ENCODE peak calls at places on chromosomes 4 and X, in eight cellular contexts. One of them, this sample, is unnamed.

GRCh38 chr4:82833696-82834313 is 35.2 kb upstream of the SCD5 start:
- DNase-seq in stomach: no peak
- DNase-seq in HCT116: no peak
- DNase-seq in H1: no peak
- DNase-seq in vagina: no peak
- DNase-seq in breast epithelium: no peak
- DNase-seq in suprapubic skin: no peak
- DNase-seq in SK-N-SH: no peak
- DNase-seq in this sample: peak; percentile 27

GRCh38 chr4:26736621-26737020 is 124.0 kb upstream of the STIM2 start:
- DNase-seq in H1: no peak
- DNase-seq in suprapubic skin: no peak
- DNase-seq in stomach: no peak
- DNase-seq in breast epithelium: no peak
- DNase-seq in SK-N-SH: no peak
- DNase-seq in vagina: no peak
- DNase-seq in HCT116: no peak
- DNase-seq in this sample: no peak

GRCh38 chrX:34655496-34656258 is 1.4 kb downstream of the TMEM47 start:
- DNase-seq in vagina: no peak
- DNase-seq in HCT116: no peak
- DNase-seq in breast epithelium: no peak
- DNase-seq in H1: no peak
- DNase-seq in stomach: no peak
- DNase-seq in SK-N-SH: no peak
- DNase-seq in suprapubic skin: no peak
- DNase-seq in this sample: no peak

GRCh38 chr4:8067945-8068894 is 90.4 kb downstream of the ABLIM2 start:
- DNase-seq in stomach: no peak
- DNase-seq in H1: no peak
- DNase-seq in breast epithelium: no peak
- DNase-seq in vagina: no peak
- DNase-seq in SK-N-SH: no peak
- DNase-seq in suprapubic skin: no peak
- DNase-seq in HCT116: no peak
- DNase-seq in this sample: no peak

GRCh38 chr4:7089211-7089964 is 21.5 kb upstream of the GRPEL1 start:
- DNase-seq in H1: no peak
- DNase-seq in vagina: no peak
- DNase-seq in stomach: no peak
- DNase-seq in suprapubic skin: no peak
- DNase-seq in breast epithelium: no peak
- DNase-seq in SK-N-SH: no peak
- DNase-seq in HCT116: no peak
- DNase-seq in this sample: no peak

GRCh38 chr4:124321370-124321769 is 391.2 kb downstream of the ANKRD50 start:
- DNase-seq in breast epithelium: no peak
- DNase-seq in SK-N-SH: no peak
- DNase-seq in stomach: no peak
- DNase-seq in vagina: no peak
- DNase-seq in HCT116: no peak
- DNase-seq in suprapubic skin: no peak
- DNase-seq in H1: no peak
- DNase-seq in this sample: no peak

GRCh38 chr4:15457401-15458201 is 12.1 kb upstream of the CC2D2A start:
- DNase-seq in vagina: no peak
- DNase-seq in HCT116: no peak
- DNase-seq in SK-N-SH: peak; percentile 32
- DNase-seq in breast epithelium: no peak
- DNase-seq in H1: no peak
- DNase-seq in stomach: no peak
- DNase-seq in suprapubic skin: no peak
- DNase-seq in this sample: no peak

GRCh38 chr4:107330915-107331314 is 294.8 kb upstream of the DKK2 start:
- DNase-seq in SK-N-SH: no peak
- DNase-seq in vagina: no peak
- DNase-seq in stomach: no peak
- DNase-seq in H1: no peak
- DNase-seq in suprapubic skin: no peak
- DNase-seq in breast epithelium: no peak
- DNase-seq in HCT116: no peak
- DNase-seq in this sample: no peak

GRCh38 chr4:123893746-123894095 is 497.1 kb downstream of the SPRY1 start:
- DNase-seq in HCT116: no peak
- DNase-seq in suprapubic skin: no peak
- DNase-seq in breast epithelium: no peak
- DNase-seq in SK-N-SH: no peak
- DNase-seq in stomach: no peak
- DNase-seq in H1: no peak
- DNase-seq in vagina: no peak
- DNase-seq in this sample: no peak

GRCh38 chrX:9619581-9619980 is 146.1 kb downstream of the GPR143 start:
- DNase-seq in HCT116: no peak
- DNase-seq in H1: no peak
- DNase-seq in suprapubic skin: no peak
- DNase-seq in vagina: no peak
- DNase-seq in breast epithelium: no peak
- DNase-seq in stomach: no peak
- DNase-seq in SK-N-SH: no peak
- DNase-seq in this sample: no peak

GRCh38 chr4:153060191-153060590 is 124.1 kb downstream of the FHDC1 start:
- DNase-seq in H1: no peak
- DNase-seq in vagina: no peak
- DNase-seq in stomach: no peak
- DNase-seq in SK-N-SH: no peak
- DNase-seq in breast epithelium: no peak
- DNase-seq in HCT116: no peak
- DNase-seq in suprapubic skin: no peak
- DNase-seq in this sample: no peak

GRCh38 chrX:8731579-8732395 is at the start of gene ANOS1:
- DNase-seq in breast epithelium: no peak
- DNase-seq in suprapubic skin: no peak
- DNase-seq in vagina: no peak
- DNase-seq in H1: no peak
- DNase-seq in stomach: peak; percentile 47
- DNase-seq in SK-N-SH: peak; percentile 58
- DNase-seq in HCT116: no peak
- DNase-seq in this sample: no peak

GRCh38 chr4:8410066-8410600 is 30.4 kb downstream of the ACOX3 start:
- DNase-seq in H1: no peak
- DNase-seq in vagina: no peak
- DNase-seq in stomach: no peak
- DNase-seq in suprapubic skin: no peak
- DNase-seq in breast epithelium: no peak
- DNase-seq in HCT116: no peak
- DNase-seq in SK-N-SH: no peak
- DNase-seq in this sample: no peak

GRCh38 chr4:168877779-168878491 is 132.1 kb downstream of the CBR4 start:
- DNase-seq in HCT116: no peak
- DNase-seq in vagina: no peak
- DNase-seq in H1: no peak
- DNase-seq in suprapubic skin: no peak
- DNase-seq in stomach: no peak
- DNase-seq in breast epithelium: no peak
- DNase-seq in SK-N-SH: peak; percentile 63
- DNase-seq in this sample: no peak

GRCh38 chr4:183721207-183722081 is 62.4 kb downstream of the TRAPPC11 start:
- DNase-seq in HCT116: no peak
- DNase-seq in suprapubic skin: no peak
- DNase-seq in H1: peak; percentile 10
- DNase-seq in breast epithelium: no peak
- DNase-seq in stomach: peak; percentile 79
- DNase-seq in SK-N-SH: peak; percentile 74
- DNase-seq in vagina: no peak
- DNase-seq in this sample: peak; percentile 83

GRCh38 chrX:107725761-107726555 is 49.6 kb downstream of the TSC22D3 start:
- DNase-seq in H1: no peak
- DNase-seq in suprapubic skin: no peak
- DNase-seq in SK-N-SH: no peak
- DNase-seq in stomach: no peak
- DNase-seq in vagina: no peak
- DNase-seq in breast epithelium: no peak
- DNase-seq in HCT116: no peak
- DNase-seq in this sample: no peak

GRCh38 chr4:151022586-151022985 is 7.5 kb upstream of the LRBA start:
- DNase-seq in SK-N-SH: no peak
- DNase-seq in breast epithelium: no peak
- DNase-seq in vagina: no peak
- DNase-seq in suprapubic skin: no peak
- DNase-seq in stomach: no peak
- DNase-seq in H1: no peak
- DNase-seq in HCT116: no peak
- DNase-seq in this sample: no peak

GRCh38 chrX:41273638-41274037 is 60.3 kb upstream of the DDX3X start:
- DNase-seq in vagina: no peak
- DNase-seq in H1: no peak
- DNase-seq in SK-N-SH: no peak
- DNase-seq in breast epithelium: no peak
- DNase-seq in stomach: no peak
- DNase-seq in HCT116: no peak
- DNase-seq in suprapubic skin: no peak
- DNase-seq in this sample: no peak

GRCh38 chr4:48944252-48944651 is 37.7 kb upstream of the OCIAD2 start:
- DNase-seq in stomach: peak; percentile 59
- DNase-seq in vagina: no peak
- DNase-seq in suprapubic skin: no peak
- DNase-seq in breast epithelium: no peak
- DNase-seq in HCT116: peak; percentile 83
- DNase-seq in H1: no peak
- DNase-seq in SK-N-SH: no peak
- DNase-seq in this sample: peak; percentile 33

GRCh38 chr4:48943387-48943786 is 36.8 kb upstream of the OCIAD2 start:
- DNase-seq in vagina: no peak
- DNase-seq in suprapubic skin: no peak
- DNase-seq in stomach: no peak
- DNase-seq in HCT116: peak; percentile 57
- DNase-seq in breast epithelium: no peak
- DNase-seq in H1: no peak
- DNase-seq in SK-N-SH: no peak
- DNase-seq in this sample: no peak

GRCh38 chr4:48945981-48946380 is 39.4 kb upstream of the OCIAD2 start:
- DNase-seq in vagina: no peak
- DNase-seq in breast epithelium: no peak
- DNase-seq in HCT116: no peak
- DNase-seq in suprapubic skin: no peak
- DNase-seq in SK-N-SH: no peak
- DNase-seq in stomach: no peak
- DNase-seq in H1: no peak
- DNase-seq in this sample: no peak

GRCh38 chr4:48947731-48948130 is 38.3 kb upstream of the CWH43 start:
- DNase-seq in suprapubic skin: no peak
- DNase-seq in HCT116: no peak
- DNase-seq in vagina: no peak
- DNase-seq in SK-N-SH: no peak
- DNase-seq in breast epithelium: no peak
- DNase-seq in stomach: no peak
- DNase-seq in H1: no peak
- DNase-seq in this sample: no peak

DNA sequence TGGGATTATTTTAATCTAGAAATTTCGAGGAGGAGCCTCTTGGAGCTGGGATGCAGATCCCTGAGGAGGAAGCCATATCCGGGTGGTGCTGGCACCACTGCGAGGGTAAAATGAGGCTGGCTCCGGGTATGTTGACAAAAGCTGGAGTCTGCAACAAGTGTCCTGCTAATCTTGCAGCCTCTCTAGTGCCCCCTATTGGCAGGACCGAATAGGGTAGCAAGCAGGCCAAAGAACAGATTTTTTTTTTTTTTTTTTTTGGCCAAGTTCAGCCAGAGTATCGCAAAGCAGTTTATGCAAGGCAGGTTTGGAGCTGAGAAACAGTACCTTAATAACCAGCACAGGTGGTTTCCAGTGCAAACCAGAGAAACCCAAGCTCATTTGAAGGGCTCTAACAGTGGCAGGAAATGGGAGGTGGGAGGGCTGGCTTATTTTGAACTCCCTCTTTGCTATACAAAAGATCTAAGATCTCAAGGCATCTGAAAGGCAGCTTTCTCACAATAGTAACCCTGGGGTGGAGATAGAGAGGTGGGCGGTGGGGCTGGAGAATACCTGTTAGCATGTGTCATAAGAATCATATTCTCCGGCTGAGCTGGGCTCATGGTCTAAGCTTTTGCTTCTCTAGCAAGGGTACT is 38.2 kb upstream of the OCIAD2 start:
- DNase-seq in HCT116: no peak
- DNase-seq in breast epithelium: no peak
- DNase-seq in H1: no peak
- DNase-seq in suprapubic skin: no peak
- DNase-seq in stomach: peak; percentile 36
- DNase-seq in SK-N-SH: peak; percentile 16
- DNase-seq in vagina: no peak
- DNase-seq in this sample: peak; percentile 22
- TF ChIP-seq CTCF in HCT116: peak; percentile 88
- TF ChIP-seq CTCF in breast epithelium: no peak
- TF ChIP-seq CTCF in H1: peak; percentile 46
- TF ChIP-seq CTCF in suprapubic skin: no peak
- TF ChIP-seq CTCF in stomach: no peak
- TF ChIP-seq CTCF in SK-N-SH: peak; percentile 50
- TF ChIP-seq CTCF in vagina: no peak
- TF ChIP-seq CTCF in this sample: no peak

GRCh38 chr4:48016141-48017107 is at the start of the genes CNGA1 and NIPAL1:
- DNase-seq in H1: peak; percentile 61
- DNase-seq in breast epithelium: peak; percentile 75
- DNase-seq in HCT116: peak; percentile 63
- DNase-seq in SK-N-SH: peak; percentile 94
- DNase-seq in vagina: no peak
- DNase-seq in stomach: peak; percentile 90
- DNase-seq in suprapubic skin: peak; percentile 85
- DNase-seq in this sample: peak; percentile 92
- TF ChIP-seq POLR2AphosphoS5 in H1: no peak
- TF ChIP-seq POLR2AphosphoS5 in breast epithelium: peak; percentile 45
- TF ChIP-seq POLR2AphosphoS5 in HCT116: peak; percentile 74
- TF ChIP-seq POLR2AphosphoS5 in SK-N-SH: no peak
- TF ChIP-seq POLR2AphosphoS5 in vagina: peak; percentile 56
- TF ChIP-seq POLR2AphosphoS5 in stomach: no peak
- TF ChIP-seq POLR2AphosphoS5 in suprapubic skin: no peak
- TF ChIP-seq POLR2AphosphoS5 in this sample: peak; percentile 84

DNA sequence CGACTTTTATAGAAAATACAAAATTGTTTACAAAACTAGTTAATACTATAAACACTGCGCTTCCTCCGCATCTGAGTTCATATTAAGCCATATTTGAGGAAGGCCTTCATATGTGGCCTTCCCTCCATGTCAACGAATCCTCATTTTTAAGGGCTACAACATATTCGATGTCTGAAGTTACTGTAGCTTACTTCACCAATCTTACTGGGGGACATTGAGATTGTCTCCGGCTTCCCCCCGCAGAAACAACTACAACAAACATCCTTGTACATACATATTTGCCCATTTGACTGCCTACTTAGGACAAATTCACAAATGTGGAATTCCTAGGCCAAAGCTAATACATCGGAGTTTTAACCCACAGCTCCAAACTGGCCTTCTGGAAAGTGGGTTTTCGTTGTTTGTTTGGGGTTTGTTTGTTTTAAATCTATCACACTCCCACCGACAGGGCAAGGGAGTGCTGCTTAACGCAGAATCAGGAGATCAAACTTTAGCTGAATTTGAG is 581 bp upstream of the FAM114A1 start:
- DNase-seq in SK-N-SH: no peak
- DNase-seq in breast epithelium: no peak
- DNase-seq in H1: no peak
- DNase-seq in stomach: no peak
- DNase-seq in vagina: no peak
- DNase-seq in HCT116: no peak
- DNase-seq in suprapubic skin: no peak
- DNase-seq in this sample: no peak
- TF ChIP-seq CTCF in SK-N-SH: no peak
- TF ChIP-seq CTCF in breast epithelium: no peak
- TF ChIP-seq CTCF in H1: no peak
- TF ChIP-seq CTCF in stomach: no peak
- TF ChIP-seq CTCF in vagina: no peak
- TF ChIP-seq CTCF in HCT116: no peak
- TF ChIP-seq CTCF in suprapubic skin: no peak
- TF ChIP-seq CTCF in this sample: peak; percentile 18

GRCh38 chrX:154353172-154353843 is 21.1 kb downstream of the FLNA start:
- DNase-seq in suprapubic skin: no peak
- DNase-seq in breast epithelium: no peak
- DNase-seq in vagina: no peak
- DNase-seq in stomach: no peak
- DNase-seq in SK-N-SH: no peak
- DNase-seq in H1: no peak
- DNase-seq in HCT116: no peak
- DNase-seq in this sample: no peak
- TF ChIP-seq POLR2AphosphoS5 in suprapubic skin: no peak
- TF ChIP-seq POLR2AphosphoS5 in breast epithelium: no peak
- TF ChIP-seq POLR2AphosphoS5 in vagina: no peak
- TF ChIP-seq POLR2AphosphoS5 in stomach: no peak
- TF ChIP-seq POLR2AphosphoS5 in SK-N-SH: no peak
- TF ChIP-seq POLR2AphosphoS5 in H1: no peak
- TF ChIP-seq POLR2AphosphoS5 in HCT116: no peak
- TF ChIP-seq POLR2AphosphoS5 in this sample: no peak